ENCODE peak calls at places on chromosomes 7 and 10, in eight cellular contexts. J is suprapubic skin, Q is cardiac muscle cell, D is IMR-90, O is esophagus squamous epithelium, S is OCI-LY7, X is left ventricle myocardium inferior, I is sigmoid colon. V is an unnamed sample.
A peak's percentile ranks its signal among the peaks of the same experiment; 100 is the strongest.

GRCh38 chr10:104824378-104825006 is 183.4 kb downstream of the SORCS3 start:
- DNase-seq in J (no peak), I (no peak), D (no peak), Q (peak; percentile 73), O (no peak), X (peak; percentile 17), S (peak; percentile 11), V (no peak)

GRCh38 chr7:17506090-17506489 is 207.6 kb downstream of the AHR start:
- DNase-seq in O (no peak), S (no peak), I (no peak), X (no peak), Q (no peak), D (peak; percentile 13), J (no peak), V (no peak)

GRCh38 chr7:135685306-135686084 is 23.2 kb downstream of the STMP1 start:
- DNase-seq in Q (no peak), S (no peak), J (no peak), I (no peak), O (no peak), X (no peak), D (no peak), V (no peak)

GRCh38 chr10:88082806-88083596 is 219.6 kb downstream of the PTEN start:
- DNase-seq in S (peak; percentile 84), I (no peak), J (no peak), X (no peak), Q (no peak), O (no peak), D (no peak), V (no peak)

GRCh38 chr10:132462463-132463332 is 65.7 kb downstream of the PWWP2B start:
- DNase-seq in D (no peak), Q (no peak), O (no peak), J (peak; percentile 58), I (no peak), X (peak; percentile 12), S (no peak), V (no peak)

GRCh38 chr10:27019827-27020226 is 80.5 kb downstream of the ANKRD26 start:
- DNase-seq in D (no peak), Q (no peak), X (no peak), S (no peak), I (no peak), J (no peak), O (no peak), V (no peak)

GRCh38 chr10:115727114-115727513 is 545.9 kb downstream of the GFRA1 start:
- DNase-seq in S (no peak), O (no peak), I (no peak), J (no peak), Q (no peak), D (no peak), X (no peak), V (no peak)

GRCh38 chr7:25098096-25099046 is 26.7 kb downstream of the CYCS start:
- DNase-seq in Q (peak; percentile 70), O (no peak), I (no peak), D (peak; percentile 75), X (no peak), S (peak; percentile 83), J (no peak), V (peak; percentile 53)

GRCh38 chr7:111499027-111499426 is 63.3 kb downstream of the IMMP2L start:
- DNase-seq in D (peak; percentile 83), I (no peak), J (no peak), O (no peak), S (no peak), X (no peak), Q (no peak), V (no peak)
- TF ChIP-seq CTCF in D (no peak), I (no peak), J (no peak), O (no peak), S (no peak), X (no peak), Q (no peak), V (no peak)

GRCh38 chr7:139798892-139799291 is 21.1 kb upstream of the HIPK2 start:
- DNase-seq in J (no peak), Q (no peak), O (no peak), I (no peak), D (no peak), X (no peak), S (no peak), V (no peak)
- H3K4me1 ChIP-seq in J (peaks cover 10% of the 10 kb centered on the region), Q (no peaks in the 10 kb centered on the region), O (peaks cover 29% of the 10 kb centered on the region), I (no peaks in the 10 kb centered on the region), D (peaks cover 8% of the 10 kb centered on the region), X (no peaks in the 10 kb centered on the region), S (peaks cover 16% of the 10 kb centered on the region), V (no peaks in the 10 kb centered on the region)

DNA sequence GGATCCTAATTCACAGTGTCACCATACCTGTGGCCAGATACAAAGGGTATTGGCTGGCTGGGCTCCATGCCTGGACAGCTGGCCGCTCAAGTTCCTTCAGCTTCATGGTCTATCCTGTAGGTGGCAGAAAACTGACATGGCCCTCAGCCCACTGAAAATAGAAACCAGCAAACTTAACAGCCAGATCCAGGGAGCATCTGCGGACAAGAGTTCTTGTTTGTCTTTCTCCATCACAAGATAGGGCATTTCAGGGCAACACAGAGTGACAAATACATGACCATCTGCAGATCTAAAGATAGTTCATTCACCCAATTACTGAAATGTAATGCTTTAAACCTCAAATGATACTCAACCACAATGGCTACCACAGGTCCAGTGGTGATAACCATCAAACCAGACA is 2.8 kb downstream of the SEC31B start:
- DNase-seq in S (no peak), Q (peak; percentile 17), X (no peak), I (no peak), O (no peak), J (no peak), D (no peak), V (no peak)
- TF ChIP-seq CTCF in S (peak; percentile 50), Q (peak; percentile 19), X (peak; percentile 25), I (no peak), O (no peak), J (no peak), D (peak; percentile 9), V (no peak)

GRCh38 chr7:142795339-142795863 is 24.6 kb downstream of the PRSS2 start:
- DNase-seq in D (no peak), S (peak; percentile 77), O (no peak), I (no peak), J (peak; percentile 28), X (no peak), Q (no peak), V (no peak)
- H3K4me1 ChIP-seq in D (no peaks in the 10 kb centered on the region), S (peaks cover 78% of the 10 kb centered on the region), O (peaks cover 20% of the 10 kb centered on the region), I (peaks cover 16% of the 10 kb centered on the region), J (peaks cover 18% of the 10 kb centered on the region), X (peaks cover 19% of the 10 kb centered on the region), Q (peaks cover 4% of the 10 kb centered on the region), V (peaks cover 17% of the 10 kb centered on the region)

DNA sequence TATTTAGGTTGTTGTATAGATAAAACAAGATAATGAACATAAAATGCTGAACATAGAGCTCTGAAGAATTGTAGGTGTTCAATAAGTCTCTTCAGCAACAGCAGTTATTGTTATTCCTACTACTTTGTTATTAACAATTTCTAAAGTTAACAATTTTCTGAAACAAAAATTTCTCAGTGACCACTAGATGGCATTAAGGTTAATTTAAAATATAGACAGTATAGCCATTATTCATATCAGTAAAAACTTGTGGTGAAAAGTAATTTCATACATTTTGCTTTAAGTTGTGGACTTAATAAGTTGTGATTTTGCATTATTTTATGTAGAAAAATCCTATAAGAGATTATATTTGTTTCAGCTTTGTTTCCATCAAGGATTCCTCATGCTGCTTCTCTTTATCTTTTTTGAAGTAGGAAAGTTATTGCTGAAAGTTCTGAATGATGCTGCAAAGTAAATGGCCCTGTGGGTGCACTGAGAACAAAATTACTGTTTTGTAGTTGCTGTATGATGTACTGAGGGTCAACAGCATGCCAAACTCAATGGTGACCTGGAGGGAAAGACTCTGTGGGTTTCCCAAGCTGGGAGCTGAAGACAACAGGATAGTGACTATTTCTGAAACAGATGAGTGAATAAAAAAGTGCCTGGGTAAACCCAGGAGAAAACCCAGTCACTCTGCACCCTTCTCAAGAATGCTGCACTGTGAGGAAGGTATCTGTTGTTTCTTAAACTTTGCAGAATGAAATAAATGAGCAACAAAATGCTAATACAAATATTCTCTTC is 253.6 kb downstream of the KIF20B start:
- DNase-seq in I (no peak), D (no peak), S (peak; percentile 10), J (no peak), Q (no peak), X (no peak), O (no peak), V (no peak)
- TF ChIP-seq CTCF in I (no peak), D (peak; percentile 38), S (peak; percentile 87), J (no peak), Q (peak; percentile 37), X (peak; percentile 40), O (peak; percentile 16), V (no peak)

GRCh38 chr10:79403441-79404230 is 41.8 kb downstream of the ZCCHC24 start:
- DNase-seq in X (peak; percentile 66), J (peak; percentile 70), Q (no peak), D (no peak), O (no peak), I (peak; percentile 82), S (no peak), V (peak; percentile 75)

GRCh38 chr10:79405995-79406515 is 39.4 kb downstream of the ZCCHC24 start:
- DNase-seq in S (no peak), X (no peak), J (peak; percentile 33), Q (no peak), O (no peak), D (no peak), I (no peak), V (no peak)

GRCh38 chr10:79405221-79405994 is 40.0 kb downstream of the ZCCHC24 start:
- DNase-seq in S (no peak), D (no peak), J (peak; percentile 56), O (no peak), X (no peak), Q (peak; percentile 80), I (peak; percentile 75), V (peak; percentile 85)

GRCh38 chr10:79404231-79404609 is 41.2 kb downstream of the ZCCHC24 start:
- DNase-seq in X (peak; percentile 66), Q (peak; percentile 43), I (peak; percentile 95), S (no peak), O (no peak), J (peak; percentile 88), D (peak; percentile 76), V (peak; percentile 43)

GRCh38 chr10:79404690-79405131 is 40.7 kb downstream of the ZCCHC24 start:
- DNase-seq in J (peak; percentile 59), O (no peak), D (no peak), Q (no peak), X (no peak), S (no peak), I (no peak), V (peak; percentile 2)
- H3K4me1 ChIP-seq in J (peaks cover 79% of the 10 kb centered on the region), O (no peaks in the 10 kb centered on the region), D (peaks cover 78% of the 10 kb centered on the region), Q (peaks cover 67% of the 10 kb centered on the region), X (no peaks in the 10 kb centered on the region), S (no peaks in the 10 kb centered on the region), I (no peaks in the 10 kb centered on the region), V (peaks cover 100% of the 10 kb centered on the region)

GRCh38 chr7:43752411-43752810 is 6.1 kb upstream of the BLVRA start:
- DNase-seq in S (no peak), Q (no peak), I (no peak), X (no peak), J (no peak), D (no peak), O (no peak), V (no peak)

GRCh38 chr7:43756368-43757072 is 2.0 kb upstream of the BLVRA start:
- DNase-seq in S (no peak), J (no peak), X (no peak), O (no peak), I (no peak), D (peak; percentile 85), Q (no peak), V (no peak)

GRCh38 chr7:43753401-43753800 is 5.1 kb upstream of the BLVRA start:
- DNase-seq in S (no peak), Q (no peak), J (no peak), O (no peak), I (no peak), D (no peak), X (no peak), V (no peak)

GRCh38 chr7:43754596-43754995 is 3.9 kb upstream of the BLVRA start:
- DNase-seq in O (no peak), X (no peak), Q (no peak), I (no peak), S (no peak), J (no peak), D (no peak), V (no peak)

GRCh38 chr7:43753843-43754242 is 4.6 kb upstream of the BLVRA start:
- DNase-seq in O (no peak), I (no peak), D (no peak), X (no peak), Q (no peak), J (no peak), S (no peak), V (no peak)
- TF ChIP-seq CTCF in O (no peak), I (no peak), D (no peak), X (no peak), Q (no peak), J (no peak), S (no peak), V (no peak)